ENCODE peak calls at places on chromosome 4, in four cellular contexts. One of them, this sample, is unnamed.

GRCh38 chr4:82899339-82899738 is 1.2 kb upstream of the THAP9 start:
- DNase-seq in K562: no peak
- DNase-seq in HepG2: no peak
- DNase-seq in GM12878: no peak
- DNase-seq in this sample: no peak

GRCh38 chr4:98749206-98749605 is 90.8 kb upstream of the TSPAN5 start:
- DNase-seq in HepG2: no peak
- DNase-seq in GM12878: no peak
- DNase-seq in K562: no peak
- DNase-seq in this sample: no peak

GRCh38 chr4:180598281-180598680 is 1644.9 kb upstream of the TENM3 start:
- DNase-seq in HepG2: no peak
- DNase-seq in GM12878: no peak
- DNase-seq in K562: no peak
- DNase-seq in this sample: no peak

GRCh38 chr4:112377127-112377635 is 80.0 kb downstream of the ALPK1 start:
- DNase-seq in HepG2: no peak
- DNase-seq in GM12878: no peak
- DNase-seq in K562: no peak
- DNase-seq in this sample: no peak

GRCh38 chr4:16684083-16684482 is 214.4 kb downstream of the LDB2 start:
- DNase-seq in K562: no peak
- DNase-seq in GM12878: no peak
- DNase-seq in HepG2: no peak
- DNase-seq in this sample: no peak

GRCh38 chr4:45183905-45184304 is 457.5 kb upstream of the GNPDA2 start:
- DNase-seq in K562: no peak
- DNase-seq in GM12878: no peak
- DNase-seq in HepG2: no peak
- DNase-seq in this sample: no peak

GRCh38 chr4:36226430-36227227 is 17.7 kb downstream of the ARAP2 start:
- DNase-seq in HepG2: no peak
- DNase-seq in K562: no peak
- DNase-seq in GM12878: no peak
- DNase-seq in this sample: no peak

GRCh38 chr4:82005153-82005552 is 368.6 kb downstream of the HNRNPD start:
- DNase-seq in K562: no peak
- DNase-seq in GM12878: no peak
- DNase-seq in HepG2: no peak
- DNase-seq in this sample: no peak

GRCh38 chr4:98976716-98977115 is 18.8 kb upstream of the METAP1 start:
- DNase-seq in K562: no peak
- DNase-seq in HepG2: no peak
- DNase-seq in GM12878: no peak
- DNase-seq in this sample: no peak

GRCh38 chr4:154551872-154552686 is 1.9 kb upstream of the PLRG1 start:
- DNase-seq in GM12878: peak
- DNase-seq in K562: peak
- DNase-seq in HepG2: peak
- DNase-seq in this sample: peak

GRCh38 chr4:165375465-165375864 is 3.3 kb upstream of the CPE start:
- DNase-seq in GM12878: no peak
- DNase-seq in K562: no peak
- DNase-seq in HepG2: no peak
- DNase-seq in this sample: no peak

GRCh38 chr4:165873298-165874071 is 448 bp downstream of the TLL1 start:
- DNase-seq in GM12878: no peak
- DNase-seq in HepG2: peak
- DNase-seq in K562: no peak
- DNase-seq in this sample: peak

GRCh38 chr4:106238819-106239420 is 77.1 kb downstream of the TBCK start:
- DNase-seq in HepG2: peak
- DNase-seq in GM12878: no peak
- DNase-seq in K562: peak
- DNase-seq in this sample: peak

GRCh38 chr4:147362868-147363440 is 117.9 kb upstream of the EDNRA start:
- DNase-seq in GM12878: no peak
- DNase-seq in K562: no peak
- DNase-seq in HepG2: no peak
- DNase-seq in this sample: no peak

GRCh38 chr4:183591301-183591700 is 67.7 kb downstream of the RWDD4 start:
- DNase-seq in HepG2: no peak
- DNase-seq in GM12878: no peak
- DNase-seq in K562: no peak
- DNase-seq in this sample: no peak

GRCh38 chr4:152971053-152971452 is 34.9 kb downstream of the FHDC1 start:
- DNase-seq in K562: no peak
- DNase-seq in HepG2: no peak
- DNase-seq in GM12878: no peak
- DNase-seq in this sample: no peak

GRCh38 chr4:107359208-107359607 is 323.1 kb upstream of the DKK2 start:
- DNase-seq in GM12878: no peak
- DNase-seq in K562: no peak
- DNase-seq in HepG2: no peak
- DNase-seq in this sample: no peak

GRCh38 chr4:99875073-99875472 is 19.2 kb downstream of the LAMTOR3 start:
- DNase-seq in K562: no peak
- DNase-seq in HepG2: no peak
- DNase-seq in GM12878: no peak
- DNase-seq in this sample: no peak

GRCh38 chr4:70531981-70532380 is 13.6 kb downstream of the AMTN start:
- DNase-seq in GM12878: no peak
- DNase-seq in HepG2: peak
- DNase-seq in K562: peak
- DNase-seq in this sample: no peak

GRCh38 chr4:127555106-127555505 is 77.7 kb upstream of the INTU start:
- DNase-seq in GM12878: no peak
- DNase-seq in HepG2: no peak
- DNase-seq in K562: no peak
- DNase-seq in this sample: no peak

GRCh38 chr4:171857302-171858005 is 44.2 kb downstream of the GALNTL6 start:
- DNase-seq in GM12878: no peak
- DNase-seq in HepG2: no peak
- DNase-seq in K562: peak
- DNase-seq in this sample: no peak

GRCh38 chr4:32985256-32985655 is 2265.1 kb downstream of the PCDH7 start:
- DNase-seq in K562: no peak
- DNase-seq in HepG2: no peak
- DNase-seq in GM12878: no peak
- DNase-seq in this sample: no peak

GRCh38 chr4:138650917-138651564 is 364.5 kb upstream of the NOCT start:
- DNase-seq in K562: no peak
- DNase-seq in GM12878: no peak
- DNase-seq in HepG2: no peak
- DNase-seq in this sample: no peak

GRCh38 chr4:147985376-147985775 is 253.5 kb downstream of the ARHGAP10 start:
- DNase-seq in HepG2: no peak
- DNase-seq in K562: no peak
- DNase-seq in GM12878: no peak
- DNase-seq in this sample: no peak

GRCh38 chr4:80154547-80154933 is 42.8 kb upstream of the PRDM8 start:
- DNase-seq in K562: no peak
- DNase-seq in HepG2: no peak
- DNase-seq in GM12878: no peak
- DNase-seq in this sample: no peak

GRCh38 chr4:140718240-140718639 is 37.9 kb downstream of the TBC1D9 start:
- DNase-seq in K562: no peak
- DNase-seq in HepG2: no peak
- DNase-seq in GM12878: no peak
- DNase-seq in this sample: no peak

GRCh38 chr4:7679431-7679830 is 244.7 kb upstream of the PSAPL1 start:
- DNase-seq in GM12878: no peak
- DNase-seq in K562: no peak
- DNase-seq in HepG2: no peak
- DNase-seq in this sample: no peak

GRCh38 chr4:45172636-45173035 is 446.3 kb upstream of the GNPDA2 start:
- DNase-seq in HepG2: no peak
- DNase-seq in K562: no peak
- DNase-seq in GM12878: no peak
- DNase-seq in this sample: peak

GRCh38 chr4:158300012-158300411 is 89.7 kb downstream of the TMEM144 start:
- DNase-seq in GM12878: no peak
- DNase-seq in K562: no peak
- DNase-seq in HepG2: no peak
- DNase-seq in this sample: no peak

GRCh38 chr4:32136081-32136787 is 1416.1 kb downstream of the PCDH7 start:
- DNase-seq in HepG2: no peak
- DNase-seq in GM12878: no peak
- DNase-seq in K562: no peak
- DNase-seq in this sample: no peak

GRCh38 chr4:56386091-56386490 is 1.2 kb downstream of the AASDH start:
- DNase-seq in GM12878: no peak
- DNase-seq in HepG2: no peak
- DNase-seq in K562: no peak
- DNase-seq in this sample: no peak

GRCh38 chr4:56389558-56389957 is 2.3 kb upstream of the AASDH start:
- DNase-seq in GM12878: no peak
- DNase-seq in K562: peak
- DNase-seq in HepG2: no peak
- DNase-seq in this sample: no peak

GRCh38 chr4:56387023-56388001 is at the start of gene AASDH:
- DNase-seq in HepG2: peak
- DNase-seq in GM12878: peak
- DNase-seq in K562: peak
- DNase-seq in this sample: peak

GRCh38 chr4:56391270-56391669 is 4.0 kb upstream of the AASDH start:
- DNase-seq in HepG2: no peak
- DNase-seq in K562: no peak
- DNase-seq in GM12878: no peak
- DNase-seq in this sample: no peak

GRCh38 chr4:56388311-56388710 is 1.0 kb upstream of the AASDH start:
- DNase-seq in HepG2: no peak
- DNase-seq in K562: no peak
- DNase-seq in GM12878: no peak
- DNase-seq in this sample: no peak
- TF ChIP-seq CREM in HepG2: no peak
- TF ChIP-seq CREM in K562: no peak
- TF ChIP-seq CREM in GM12878: no peak
- TF ChIP-seq CREM in this sample: no peak

DNA sequence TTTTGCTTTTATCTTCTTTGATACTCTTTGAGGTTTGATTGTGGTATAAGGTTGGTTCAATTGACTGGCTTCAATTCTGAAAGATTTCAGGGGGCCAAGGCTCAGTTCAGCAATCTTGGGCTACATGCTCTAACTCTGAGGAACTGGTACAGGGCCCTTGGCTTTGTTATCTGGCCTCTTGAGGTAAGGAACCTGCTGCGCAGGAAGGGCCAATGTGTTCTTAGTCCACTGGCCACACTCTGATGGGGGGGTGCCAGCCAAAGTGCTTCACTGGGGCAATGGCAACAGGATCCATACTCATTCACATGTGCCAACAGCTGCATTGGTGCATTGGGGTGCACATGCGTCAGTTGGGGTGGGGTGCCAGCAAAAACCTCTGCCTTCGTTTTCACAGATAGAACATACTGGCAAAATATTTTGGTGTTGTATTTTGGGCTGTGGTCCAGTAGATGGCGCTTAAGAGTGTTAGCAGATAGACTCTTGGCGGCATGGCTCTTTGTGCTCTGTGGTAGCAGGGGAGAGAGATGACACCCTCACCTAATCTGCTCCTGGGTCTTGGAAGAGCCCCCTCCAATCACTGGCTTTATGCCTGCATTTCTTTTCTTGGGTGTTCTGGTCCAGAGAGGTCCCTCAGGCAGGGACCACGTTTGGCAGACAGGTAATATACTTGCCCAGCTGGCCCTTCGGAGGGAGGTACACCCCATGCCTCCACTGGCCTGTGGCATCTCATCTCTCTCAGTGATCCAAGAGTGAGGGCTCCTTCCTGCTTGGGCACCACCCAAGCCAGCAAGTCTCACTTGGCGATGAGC is 42.9 kb downstream of the NDST3 start:
- DNase-seq in K562: no peak
- DNase-seq in GM12878: no peak
- DNase-seq in HepG2: peak
- DNase-seq in this sample: peak
- TF ChIP-seq USF2 in K562: no peak
- TF ChIP-seq USF2 in GM12878: no peak
- TF ChIP-seq USF2 in HepG2: no peak
- TF ChIP-seq USF2 in this sample: no peak

GRCh38 chr4:89914609-89915008 is 20.0 kb downstream of the MMRN1 start:
- DNase-seq in K562: no peak
- DNase-seq in GM12878: no peak
- DNase-seq in HepG2: no peak
- DNase-seq in this sample: no peak
- TF ChIP-seq CREM in K562: no peak
- TF ChIP-seq CREM in GM12878: no peak
- TF ChIP-seq CREM in HepG2: no peak
- TF ChIP-seq CREM in this sample: no peak

GRCh38 chr4:46649390-46649789 is 259.5 kb upstream of the GABRA2 start:
- DNase-seq in GM12878: no peak
- DNase-seq in K562: no peak
- DNase-seq in HepG2: no peak
- DNase-seq in this sample: no peak

GRCh38 chr4:46653842-46654241 is 255.2 kb downstream of the COX7B2 start:
- DNase-seq in HepG2: no peak
- DNase-seq in K562: no peak
- DNase-seq in GM12878: no peak
- DNase-seq in this sample: no peak

GRCh38 chr4:46645092-46645491 is 255.2 kb upstream of the GABRA2 start:
- DNase-seq in K562: no peak
- DNase-seq in HepG2: no peak
- DNase-seq in GM12878: no peak
- DNase-seq in this sample: no peak

DNA sequence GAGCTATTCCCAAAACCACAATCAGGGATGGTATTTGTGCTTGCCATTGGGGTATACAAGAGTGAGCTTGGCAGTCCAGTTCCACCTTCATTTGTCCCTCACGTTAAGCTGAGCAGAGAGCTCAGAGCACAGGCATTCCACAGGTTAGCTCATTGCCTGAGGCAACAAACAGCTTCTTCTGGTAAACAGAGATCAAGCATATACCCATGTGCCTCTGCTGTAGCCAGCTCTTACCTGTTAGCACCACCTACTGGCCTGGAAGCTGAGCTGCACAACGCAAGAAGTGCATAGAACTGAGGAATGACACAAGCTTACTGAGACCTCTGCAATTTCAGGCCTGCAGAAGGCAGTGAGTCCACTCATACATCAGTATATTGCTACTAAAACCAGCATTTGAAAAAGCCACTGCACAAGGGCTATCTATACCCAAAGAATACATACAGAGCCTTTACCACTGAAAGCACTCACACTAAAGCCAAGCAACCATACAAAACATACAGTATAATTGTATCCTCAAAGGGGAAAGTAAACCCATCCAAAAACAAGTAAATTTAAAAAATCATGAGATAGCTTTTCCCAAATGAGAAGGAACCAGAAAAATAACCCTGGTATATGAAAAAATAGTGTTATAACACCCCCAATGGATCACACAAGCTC is 258.3 kb upstream of the GABRA2 start:
- DNase-seq in K562: peak
- DNase-seq in HepG2: peak
- DNase-seq in GM12878: no peak
- DNase-seq in this sample: peak
- TF ChIP-seq USF2 in K562: no peak
- TF ChIP-seq USF2 in HepG2: no peak
- TF ChIP-seq USF2 in GM12878: no peak
- TF ChIP-seq USF2 in this sample: no peak

This sample was measured in WTC11.